ENCODE peak calls at places on chromosomes 7 and 10, in six cellular contexts. One of them, this sample, is unnamed. For H3K4me1, the result is how much of the 10 kb centered on the place peaks cover.

GRCh38 chr7:99375070-99375807 is 709 bp downstream of the ARPC1B start:
- DNase-seq in GM12878: no peak
- DNase-seq in HCT116: no peak
- DNase-seq in HepG2: peak
- DNase-seq in H1: no peak
- DNase-seq in K562: peak
- DNase-seq in this sample: no peak

GRCh38 chr10:62116896-62117295 is 151.7 kb downstream of the RTKN2 start:
- DNase-seq in K562: no peak
- DNase-seq in GM12878: no peak
- DNase-seq in H1: no peak
- DNase-seq in HCT116: no peak
- DNase-seq in HepG2: no peak
- DNase-seq in this sample: no peak

GRCh38 chr10:91576096-91576545 is 56.8 kb downstream of the PPP1R3C start:
- DNase-seq in HCT116: no peak
- DNase-seq in HepG2: no peak
- DNase-seq in GM12878: no peak
- DNase-seq in K562: peak
- DNase-seq in H1: no peak
- DNase-seq in this sample: no peak

GRCh38 chr10:33032354-33033254 is 74.6 kb upstream of the ITGB1 start:
- DNase-seq in HCT116: peak
- DNase-seq in HepG2: peak
- DNase-seq in H1: no peak
- DNase-seq in K562: no peak
- DNase-seq in GM12878: no peak
- DNase-seq in this sample: no peak

GRCh38 chr10:12710594-12711343 is 290.7 kb downstream of the CCDC3 start:
- DNase-seq in HepG2: peak
- DNase-seq in K562: peak
- DNase-seq in H1: peak
- DNase-seq in HCT116: peak
- DNase-seq in GM12878: peak
- DNase-seq in this sample: peak

GRCh38 chr7:49398730-49399129 is 374.7 kb upstream of the VWC2 start:
- DNase-seq in K562: no peak
- DNase-seq in GM12878: no peak
- DNase-seq in HCT116: no peak
- DNase-seq in HepG2: no peak
- DNase-seq in H1: no peak
- DNase-seq in this sample: no peak

GRCh38 chr10:33487014-33487776 is 152.7 kb upstream of the NRP1 start:
- DNase-seq in H1: no peak
- DNase-seq in GM12878: no peak
- DNase-seq in HCT116: no peak
- DNase-seq in K562: no peak
- DNase-seq in HepG2: no peak
- DNase-seq in this sample: no peak

GRCh38 chr10:30606313-30606712 is 23.2 kb downstream of the LYZL2 start:
- DNase-seq in HCT116: no peak
- DNase-seq in GM12878: no peak
- DNase-seq in H1: no peak
- DNase-seq in HepG2: peak
- DNase-seq in K562: no peak
- DNase-seq in this sample: no peak

GRCh38 chr10:29681700-29682444 is 47.1 kb upstream of the SVIL start:
- DNase-seq in H1: no peak
- DNase-seq in K562: no peak
- DNase-seq in GM12878: no peak
- DNase-seq in HepG2: no peak
- DNase-seq in HCT116: no peak
- DNase-seq in this sample: no peak

GRCh38 chr7:35380739-35381224 is 126.9 kb upstream of the TBX20 start:
- DNase-seq in HCT116: no peak
- DNase-seq in H1: no peak
- DNase-seq in K562: no peak
- DNase-seq in GM12878: no peak
- DNase-seq in HepG2: no peak
- DNase-seq in this sample: no peak

DNA sequence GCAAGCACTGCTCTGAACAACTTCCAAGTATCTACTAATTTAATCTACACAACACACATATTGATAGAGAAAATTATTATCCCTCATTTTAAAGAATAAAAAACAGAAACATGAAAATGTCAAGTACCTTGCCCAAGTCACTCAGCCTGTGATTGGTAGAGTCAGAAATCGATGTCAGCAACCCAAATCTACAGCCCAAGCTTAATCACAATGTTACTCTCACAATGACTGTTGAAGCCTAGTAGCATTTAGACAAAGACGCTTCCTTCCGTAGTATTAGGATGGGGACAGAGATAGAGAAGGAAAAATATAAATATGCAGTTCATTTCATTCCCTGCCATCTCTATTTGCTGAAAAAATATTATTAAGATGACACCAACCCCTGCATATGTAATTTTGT is 242.5 kb downstream of the ELMO1 start:
- DNase-seq in GM12878: no peak
- DNase-seq in HepG2: no peak
- DNase-seq in H1: no peak
- DNase-seq in K562: no peak
- DNase-seq in HCT116: no peak
- DNase-seq in this sample: no peak
- H3K4me1 ChIP-seq in GM12878: under half
- H3K4me1 ChIP-seq in HepG2: under half
- H3K4me1 ChIP-seq in H1: under half
- H3K4me1 ChIP-seq in K562: under half
- H3K4me1 ChIP-seq in HCT116: under half
- H3K4me1 ChIP-seq in this sample: under half

GRCh38 chr10:5496261-5497250 is 2.8 kb downstream of the CALML5 start:
- DNase-seq in GM12878: no peak
- DNase-seq in K562: peak
- DNase-seq in HepG2: no peak
- DNase-seq in HCT116: no peak
- DNase-seq in H1: no peak
- DNase-seq in this sample: no peak

GRCh38 chr10:5497289-5497688 is 2.1 kb downstream of the CALML5 start:
- DNase-seq in K562: no peak
- DNase-seq in GM12878: no peak
- DNase-seq in HCT116: no peak
- DNase-seq in H1: no peak
- DNase-seq in HepG2: no peak
- DNase-seq in this sample: no peak

GRCh38 chr10:5498791-5499492 is 428 bp downstream of the CALML5 start:
- DNase-seq in HCT116: no peak
- DNase-seq in GM12878: no peak
- DNase-seq in K562: no peak
- DNase-seq in H1: no peak
- DNase-seq in HepG2: no peak
- DNase-seq in this sample: no peak

GRCh38 chr10:5499493-5499800 is at the start of gene CALML5:
- DNase-seq in K562: no peak
- DNase-seq in GM12878: no peak
- DNase-seq in HepG2: no peak
- DNase-seq in H1: no peak
- DNase-seq in HCT116: no peak
- DNase-seq in this sample: no peak

DNA sequence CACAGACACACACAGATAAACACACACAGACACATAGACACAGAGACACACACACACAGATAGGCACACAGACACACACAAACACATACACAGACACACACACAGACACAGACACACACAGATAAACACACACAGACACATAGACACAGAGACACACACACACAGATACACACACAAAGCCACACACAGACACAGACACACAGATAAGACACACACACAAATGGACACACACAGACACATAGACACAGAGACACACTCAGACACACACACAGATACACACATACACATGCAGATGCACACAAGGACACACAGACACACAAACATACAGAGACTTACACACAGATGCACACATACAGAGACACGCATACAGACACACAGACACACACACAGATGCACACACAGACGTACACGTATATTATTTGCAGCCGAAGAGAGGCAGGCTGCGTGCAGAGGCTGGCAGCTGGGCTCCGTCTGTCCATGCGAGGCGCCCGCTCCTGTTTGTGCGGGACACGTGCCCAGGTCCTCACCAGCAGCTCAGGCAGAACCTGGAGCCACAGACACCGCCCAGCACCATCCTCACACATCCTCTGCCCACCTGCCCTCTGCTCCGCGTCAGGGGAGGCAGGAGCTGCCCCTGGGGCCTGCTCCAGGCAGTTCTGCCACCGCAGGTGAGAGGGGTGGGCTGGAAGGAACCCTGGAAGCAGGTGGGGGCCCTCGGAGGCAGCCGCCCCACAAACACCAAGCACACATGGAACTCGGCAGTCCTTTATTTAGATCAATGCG is 1.2 kb downstream of the CALML5 start:
- DNase-seq in HCT116: no peak
- DNase-seq in HepG2: no peak
- DNase-seq in K562: no peak
- DNase-seq in H1: no peak
- DNase-seq in GM12878: no peak
- DNase-seq in this sample: no peak
- TF ChIP-seq ZNF274 in HCT116: no peak
- TF ChIP-seq ZNF274 in HepG2: no peak
- TF ChIP-seq ZNF274 in K562: no peak
- TF ChIP-seq ZNF274 in H1: no peak
- TF ChIP-seq ZNF274 in GM12878: no peak
- TF ChIP-seq ZNF274 in this sample: no peak

GRCh38 chr7:16921151-16921550 is 39.4 kb upstream of the AGR3 start:
- DNase-seq in H1: no peak
- DNase-seq in GM12878: no peak
- DNase-seq in HepG2: no peak
- DNase-seq in K562: no peak
- DNase-seq in HCT116: no peak
- DNase-seq in this sample: no peak

GRCh38 chr7:16925609-16926008 is 43.8 kb upstream of the AGR3 start:
- DNase-seq in GM12878: no peak
- DNase-seq in HepG2: no peak
- DNase-seq in H1: no peak
- DNase-seq in K562: no peak
- DNase-seq in HCT116: no peak
- DNase-seq in this sample: no peak

GRCh38 chr7:16921644-16922257 is 40.0 kb upstream of the AGR3 start:
- DNase-seq in HCT116: no peak
- DNase-seq in GM12878: no peak
- DNase-seq in K562: no peak
- DNase-seq in H1: no peak
- DNase-seq in HepG2: no peak
- DNase-seq in this sample: no peak

GRCh38 chr7:16926283-16926682 is 44.5 kb upstream of the AGR3 start:
- DNase-seq in HCT116: peak
- DNase-seq in HepG2: peak
- DNase-seq in H1: no peak
- DNase-seq in GM12878: no peak
- DNase-seq in K562: peak
- DNase-seq in this sample: no peak

GRCh38 chr7:16923019-16923418 is 41.2 kb upstream of the AGR3 start:
- DNase-seq in GM12878: no peak
- DNase-seq in K562: no peak
- DNase-seq in H1: no peak
- DNase-seq in HepG2: no peak
- DNase-seq in HCT116: no peak
- DNase-seq in this sample: no peak
- H3K4me1 ChIP-seq in GM12878: under half
- H3K4me1 ChIP-seq in K562: under half
- H3K4me1 ChIP-seq in H1: under half
- H3K4me1 ChIP-seq in HepG2: under half
- H3K4me1 ChIP-seq in HCT116: under half
- H3K4me1 ChIP-seq in this sample: under half

GRCh38 chr7:159105845-159106614 is 38.6 kb downstream of the VIPR2 start:
- DNase-seq in HCT116: no peak
- DNase-seq in HepG2: no peak
- DNase-seq in GM12878: no peak
- DNase-seq in K562: no peak
- DNase-seq in H1: no peak
- DNase-seq in this sample: no peak
- TF ChIP-seq ZNF274 in HCT116: no peak
- TF ChIP-seq ZNF274 in HepG2: no peak
- TF ChIP-seq ZNF274 in GM12878: no peak
- TF ChIP-seq ZNF274 in K562: no peak
- TF ChIP-seq ZNF274 in H1: no peak
- TF ChIP-seq ZNF274 in this sample: no peak

DNA sequence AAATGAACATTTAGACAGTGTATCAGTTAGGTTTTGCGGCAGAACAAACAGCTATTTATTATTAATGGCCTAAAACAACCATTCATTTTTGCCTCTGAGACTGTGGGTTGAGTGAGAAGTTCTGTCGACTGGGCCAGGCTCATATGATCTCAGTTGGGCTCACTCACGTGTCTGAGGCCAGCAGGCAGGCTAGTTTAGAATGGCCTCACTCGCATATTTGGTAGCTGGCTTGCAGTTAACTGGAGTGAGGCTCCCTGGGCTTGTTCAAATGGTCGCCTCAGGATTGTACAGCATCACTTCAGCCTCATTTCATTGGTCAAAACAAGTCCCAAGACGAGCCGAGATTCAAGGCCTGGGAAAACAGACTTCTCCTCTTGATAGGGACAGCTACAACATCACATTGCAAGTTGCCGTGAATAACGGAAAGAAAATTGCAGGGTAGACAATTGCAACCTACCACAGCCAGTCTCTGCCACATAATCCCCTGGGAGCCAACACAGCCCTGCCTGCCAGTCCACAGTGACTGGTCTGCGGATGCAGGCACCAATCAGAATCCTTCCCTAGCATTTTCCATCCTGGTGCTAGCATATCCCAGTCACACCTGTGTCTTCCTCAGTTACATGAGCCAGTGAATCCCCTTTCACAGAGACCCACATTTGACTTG is 23.1 kb upstream of the PPIF start:
- DNase-seq in H1: no peak
- DNase-seq in HCT116: no peak
- DNase-seq in GM12878: no peak
- DNase-seq in HepG2: no peak
- DNase-seq in K562: no peak
- DNase-seq in this sample: no peak
- H3K4me1 ChIP-seq in H1: under half
- H3K4me1 ChIP-seq in HCT116: under half
- H3K4me1 ChIP-seq in GM12878: under half
- H3K4me1 ChIP-seq in HepG2: under half
- H3K4me1 ChIP-seq in K562: under half
- H3K4me1 ChIP-seq in this sample: under half

This sample was measured in NT2/D1.